ENCODE peak calls at places on chromosomes 5 and 9, in four cellular contexts. P is HCT116, W is HepG2, Q is H1. C is an unnamed sample. For H4K20me1, the result is how much of the 10 kb centered on the place peaks cover.

GRCh38 chr9:131585375-131585774 is 40.1 kb downstream of the PRRT1B start:
- DNase-seq in P (no peak), W (no peak), Q (no peak), C (no peak)

GRCh38 chr5:147467973-147468508 is 41.8 kb downstream of the DPYSL3 start:
- DNase-seq in P (no peak), W (no peak), Q (no peak), C (no peak)

GRCh38 chr9:72958485-72959266 is 5.8 kb upstream of the ALDH1A1 start:
- DNase-seq in P (no peak), W (no peak), Q (no peak), C (no peak)

GRCh38 chr5:137091473-137091872 is 407.7 kb downstream of the SPOCK1 start:
- DNase-seq in P (no peak), W (no peak), Q (no peak), C (no peak)

GRCh38 chr9:130561056-130561455 is 18.3 kb upstream of the FUBP3 start:
- DNase-seq in P (no peak), W (no peak), Q (no peak), C (no peak)

GRCh38 chr9:107734231-107735014 is 244.9 kb upstream of the KLF4 start:
- DNase-seq in P (no peak), W (no peak), Q (no peak), C (no peak)

GRCh38 chr5:76690027-76690679 is 25.8 kb upstream of the F2R start:
- DNase-seq in P (no peak), W (no peak), Q (no peak), C (no peak)

GRCh38 chr9:14136047-14136446 is 177.9 kb downstream of the NFIB start:
- DNase-seq in P (no peak), W (no peak), Q (no peak), C (no peak)

GRCh38 chr5:139415221-139415861 is 11.5 kb upstream of the SPATA24 start:
- DNase-seq in P (no peak), W (no peak), Q (no peak), C (no peak)
- TF ChIP-seq ATF3 in P (no peak), W (no peak), Q (no peak), C (no peak)

GRCh38 chr5:171927345-171927941 is 79.0 kb downstream of the FBXW11 start:
- DNase-seq in P (no peak), W (no peak), Q (no peak), C (no peak)
- H4K20me1 ChIP-seq in P (under half), W (under half), Q (under half), C (under half)

DNA sequence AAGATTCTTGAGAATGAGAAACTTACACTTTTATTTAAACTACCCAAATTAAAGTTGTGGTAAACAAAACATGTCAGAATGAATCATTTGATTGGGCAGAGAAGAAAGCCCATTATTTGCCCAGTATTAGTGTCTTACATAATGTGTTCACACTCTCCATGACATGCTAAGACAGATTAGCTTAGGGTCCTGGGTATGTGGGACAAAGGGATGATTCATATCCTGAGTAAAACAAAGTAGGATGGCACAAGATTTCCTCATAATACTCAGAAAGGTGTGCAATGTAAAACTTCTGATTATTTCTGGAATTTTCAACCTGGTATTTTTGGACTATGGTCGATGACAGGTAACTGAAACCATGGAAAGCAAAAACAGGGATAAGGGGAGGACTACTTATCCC is 183.9 kb upstream of the POU5F2 start:
- DNase-seq in P (no peak), W (no peak), Q (no peak), C (no peak)
- TF ChIP-seq ATF3 in P (no peak), W (no peak), Q (no peak), C (no peak)

DNA sequence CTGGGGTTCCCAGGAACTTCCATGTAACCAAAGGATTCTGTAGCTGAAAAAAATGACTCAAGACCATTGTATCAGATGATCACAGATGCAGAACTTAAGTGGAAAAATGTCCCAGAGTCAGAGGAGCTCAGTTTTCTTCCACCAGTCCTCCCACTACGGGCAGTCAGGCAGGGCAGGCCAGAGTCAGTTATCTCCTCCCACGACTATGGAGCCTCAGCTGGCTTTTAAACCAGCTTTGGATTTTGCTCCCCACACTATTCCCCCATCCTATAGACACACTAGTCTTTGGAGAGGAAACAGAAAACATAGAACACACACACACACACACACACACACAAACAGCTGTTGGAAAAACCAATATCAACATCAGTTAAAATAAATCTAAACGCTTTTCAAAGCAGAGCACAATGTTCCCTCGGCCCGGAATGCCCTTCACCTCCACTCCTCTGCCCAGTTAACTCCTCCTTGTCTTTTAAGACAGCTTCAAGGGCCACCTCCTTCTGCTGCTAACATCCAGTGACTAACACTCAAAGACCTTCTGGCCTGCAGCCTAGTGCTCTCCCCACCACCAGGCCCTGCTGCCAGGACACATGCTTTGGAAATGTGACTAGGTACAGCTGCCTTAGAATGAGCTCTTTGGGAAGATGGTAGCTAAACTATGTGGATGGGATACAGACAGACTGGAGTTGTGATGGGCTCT is 56.8 kb downstream of the NIPAL4 start:
- DNase-seq in P (no peak), W (no peak), Q (no peak), C (no peak)
- H4K20me1 ChIP-seq in P (under half), W (under half), Q (under half), C (under half)

GRCh38 chr9:35996358-35996970 is 38.5 kb upstream of the OR2S2 start:
- DNase-seq in P (no peak), W (no peak), Q (no peak), C (no peak)
- TF ChIP-seq ATF3 in P (no peak), W (no peak), Q (no peak), C (no peak)

GRCh38 chr5:131792900-131793299 is 3.9 kb downstream of the FNIP1 start:
- DNase-seq in P (no peak), W (no peak), Q (no peak), C (no peak)

GRCh38 chr5:131786900-131787692 is 9.7 kb downstream of the FNIP1 start:
- DNase-seq in P (no peak), W (peak), Q (no peak), C (no peak)

GRCh38 chr5:131787736-131788135 is 9.1 kb downstream of the FNIP1 start:
- DNase-seq in P (no peak), W (peak), Q (no peak), C (no peak)

GRCh38 chr5:131790550-131790949 is 6.3 kb downstream of the FNIP1 start:
- DNase-seq in P (no peak), W (no peak), Q (no peak), C (no peak)

DNA sequence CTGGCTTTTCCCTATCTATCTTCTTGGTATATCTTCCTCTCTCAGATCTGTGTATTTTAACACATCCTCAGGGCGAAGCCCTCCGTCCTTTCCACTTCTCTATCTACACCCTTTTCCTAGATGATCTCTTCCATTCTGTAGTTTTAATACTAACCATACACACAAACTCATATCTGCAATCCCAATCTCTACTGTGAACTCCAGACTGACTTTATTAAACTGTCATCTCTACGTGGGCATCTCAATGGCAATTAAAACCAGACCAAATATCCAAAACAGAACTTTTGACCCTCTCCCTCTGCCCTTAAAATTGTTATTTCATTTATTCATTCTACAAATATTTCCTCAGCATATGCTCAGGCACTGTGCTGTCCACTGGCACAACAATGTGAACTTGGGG is 7.1 kb downstream of the FNIP1 start:
- DNase-seq in P (no peak), W (no peak), Q (no peak), C (no peak)
- H4K20me1 ChIP-seq in P (under half), W (half or more), Q (under half), C (under half)

C was measured in K562.